ENCODE peak calls at places on chromosomes 12 and 14, in six cellular contexts. One of them, this sample, is unnamed.

GRCh38 chr12:49969027-49969426 is 3.7 kb upstream of the AQP6 start:
- DNase-seq in mucosa of gallbladder: no peak
- DNase-seq in posterior vena cava: no peak
- DNase-seq in kidney: no peak
- DNase-seq in posterior cingulate gyrus: peak
- DNase-seq in naive thymus-derived CD8-positive, alpha-beta T cell: no peak
- DNase-seq in this sample: no peak

GRCh38 chr12:96421014-96421413 is 20.8 kb upstream of the CDK17 start:
- DNase-seq in naive thymus-derived CD8-positive, alpha-beta T cell: no peak
- DNase-seq in mucosa of gallbladder: no peak
- DNase-seq in kidney: no peak
- DNase-seq in posterior vena cava: no peak
- DNase-seq in posterior cingulate gyrus: no peak
- DNase-seq in this sample: no peak

GRCh38 chr12:22935501-22935900 is 310.5 kb downstream of the ETNK1 start:
- DNase-seq in naive thymus-derived CD8-positive, alpha-beta T cell: no peak
- DNase-seq in kidney: no peak
- DNase-seq in posterior cingulate gyrus: no peak
- DNase-seq in posterior vena cava: no peak
- DNase-seq in mucosa of gallbladder: no peak
- DNase-seq in this sample: no peak

GRCh38 chr12:122020795-122021192 is 890 bp upstream of the BCL7A start:
- DNase-seq in naive thymus-derived CD8-positive, alpha-beta T cell: no peak
- DNase-seq in posterior cingulate gyrus: no peak
- DNase-seq in mucosa of gallbladder: no peak
- DNase-seq in posterior vena cava: no peak
- DNase-seq in kidney: no peak
- DNase-seq in this sample: no peak

GRCh38 chr12:27012239-27012981 is 1.8 kb downstream of the TM7SF3 start:
- DNase-seq in mucosa of gallbladder: no peak
- DNase-seq in kidney: no peak
- DNase-seq in posterior vena cava: no peak
- DNase-seq in posterior cingulate gyrus: no peak
- DNase-seq in naive thymus-derived CD8-positive, alpha-beta T cell: no peak
- DNase-seq in this sample: no peak

GRCh38 chr12:13000935-13001724 is 1.1 kb upstream of the HEBP1 start:
- DNase-seq in naive thymus-derived CD8-positive, alpha-beta T cell: peak
- DNase-seq in kidney: peak
- DNase-seq in posterior cingulate gyrus: peak
- DNase-seq in posterior vena cava: peak
- DNase-seq in mucosa of gallbladder: peak
- DNase-seq in this sample: peak

GRCh38 chr12:119544780-119545625 is 48.6 kb upstream of the TMEM233 start:
- DNase-seq in naive thymus-derived CD8-positive, alpha-beta T cell: peak
- DNase-seq in mucosa of gallbladder: peak
- DNase-seq in posterior vena cava: peak
- DNase-seq in posterior cingulate gyrus: peak
- DNase-seq in kidney: no peak
- DNase-seq in this sample: peak

GRCh38 chr14:39169541-39169900 is 612 bp downstream of the TRAPPC6B start:
- DNase-seq in kidney: no peak
- DNase-seq in posterior vena cava: no peak
- DNase-seq in posterior cingulate gyrus: no peak
- DNase-seq in mucosa of gallbladder: no peak
- DNase-seq in naive thymus-derived CD8-positive, alpha-beta T cell: no peak
- DNase-seq in this sample: no peak

GRCh38 chr12:118922405-118922804 is 58.9 kb upstream of the SRRM4 start:
- DNase-seq in mucosa of gallbladder: no peak
- DNase-seq in kidney: no peak
- DNase-seq in naive thymus-derived CD8-positive, alpha-beta T cell: no peak
- DNase-seq in posterior cingulate gyrus: no peak
- DNase-seq in posterior vena cava: no peak
- DNase-seq in this sample: no peak

GRCh38 chr14:23483216-23483854 is 13.8 kb downstream of the NGDN start:
- DNase-seq in posterior vena cava: no peak
- DNase-seq in naive thymus-derived CD8-positive, alpha-beta T cell: no peak
- DNase-seq in kidney: no peak
- DNase-seq in posterior cingulate gyrus: peak
- DNase-seq in mucosa of gallbladder: no peak
- DNase-seq in this sample: peak

GRCh38 chr14:60206837-60207533 is 41.8 kb upstream of the DHRS7 start:
- DNase-seq in naive thymus-derived CD8-positive, alpha-beta T cell: no peak
- DNase-seq in posterior vena cava: no peak
- DNase-seq in posterior cingulate gyrus: no peak
- DNase-seq in mucosa of gallbladder: no peak
- DNase-seq in kidney: no peak
- DNase-seq in this sample: no peak